ENCODE peak calls at places on chromosomes 1 and 21, in ten cellular contexts. P is A549; O is right lobe of liver; J is astrocyte; U is psoas muscle; A is right cardiac atrium; N is ascending aorta; G is cardiac muscle cell; L is CD4-positive, CD25-positive, alpha-beta regulatory T cell; T is suprapubic skin. Y is an unnamed sample.

GRCh38 chr1:25641931-25642611 is 25.5 kb downstream of the MAN1C1 start:
- DNase-seq in P (no peak), O (no peak), J (peak; percentile 47), U (no peak), A (peak; percentile 36), N (no peak), G (peak; percentile 76), L (no peak), T (no peak), Y (no peak)

GRCh38 chr21:16040601-16041000 is 310.8 kb downstream of the USP25 start:
- DNase-seq in P (no peak), O (no peak), J (peak; percentile 36), U (no peak), A (no peak), N (no peak), G (peak; percentile 8), L (no peak), T (no peak), Y (no peak)

GRCh38 chr1:74714429-74715362 is 18.2 kb downstream of the CRYZ start:
- DNase-seq in P (no peak), O (no peak), J (no peak), U (no peak), A (no peak), N (no peak), G (no peak), L (no peak), T (no peak), Y (no peak)

GRCh38 chr21:26437326-26438009 is 135.6 kb downstream of the CYYR1 start:
- DNase-seq in P (no peak), O (no peak), J (peak; percentile 47), U (no peak), A (no peak), N (no peak), G (no peak), L (no peak), T (no peak), Y (peak; percentile 53)

GRCh38 chr1:14997646-14998276 is 155.8 kb upstream of the TMEM51 start:
- DNase-seq in P (no peak), O (no peak), J (no peak), U (no peak), A (no peak), N (no peak), G (no peak), L (no peak), T (no peak), Y (no peak)

GRCh38 chr1:175221548-175222175 is 29.1 kb upstream of the KIAA0040 start:
- DNase-seq in P (no peak), O (no peak), J (peak; percentile 1), U (no peak), A (peak; percentile 58), N (no peak), G (peak; percentile 20), L (no peak), T (no peak), Y (peak; percentile 19)

GRCh38 chr1:13828454-13829151 is 128.6 kb downstream of the PRDM2 start:
- DNase-seq in P (peak; percentile 19), O (no peak), J (no peak), U (peak; percentile 67), A (no peak), N (no peak), G (peak; percentile 14), L (peak; percentile 42), T (no peak), Y (peak; percentile 40)

GRCh38 chr21:27206368-27206982 is 239.6 kb upstream of the ADAMTS5 start:
- DNase-seq in P (no peak), O (no peak), J (peak; percentile 22), U (no peak), A (no peak), N (no peak), G (no peak), L (no peak), T (no peak), Y (peak; percentile 51)

GRCh38 chr21:26490771-26491170 is 82.3 kb downstream of the CYYR1 start:
- DNase-seq in P (no peak), O (no peak), J (peak; percentile 36), U (no peak), A (no peak), N (no peak), G (no peak), L (no peak), T (no peak), Y (peak; percentile 47)

GRCh38 chr1:50841791-50842387 is 118.2 kb downstream of the FAF1 start:
- DNase-seq in P (no peak), O (no peak), J (peak; percentile 68), U (no peak), A (no peak), N (no peak), G (peak; percentile 56), L (no peak), T (no peak), Y (no peak)

GRCh38 chr1:155607708-155608107 is 2.3 kb upstream of the MSTO1 start:
- DNase-seq in P (no peak), O (no peak), J (no peak), U (no peak), A (no peak), N (no peak), G (no peak), L (no peak), T (peak; percentile 8), Y (no peak)

GRCh38 chr1:218568962-218569530 is 223.9 kb downstream of the TGFB2 start:
- DNase-seq in P (no peak), O (no peak), J (peak; percentile 81), U (no peak), A (no peak), N (no peak), G (no peak), L (no peak), T (no peak), Y (no peak)

GRCh38 chr1:199931666-199932377 is 95.7 kb upstream of the NR5A2 start:
- DNase-seq in P (no peak), O (no peak), J (no peak), U (no peak), A (no peak), N (no peak), G (peak; percentile 22), L (peak; percentile 64), T (no peak), Y (no peak)

GRCh38 chr1:24282491-24282890 is 36.7 kb upstream of the GRHL3 start:
- DNase-seq in P (no peak), O (no peak), J (no peak), U (no peak), A (no peak), N (no peak), G (no peak), L (no peak), T (no peak), Y (no peak)

GRCh38 chr1:108610073-108610472 is 50.2 kb downstream of the EEIG2 start:
- DNase-seq in P (no peak), O (no peak), J (peak; percentile 14), U (no peak), A (no peak), N (no peak), G (peak; percentile 32), L (no peak), T (no peak), Y (no peak)

GRCh38 chr1:219352961-219353651 is 179.4 kb downstream of the LYPLAL1 start:
- DNase-seq in P (no peak), O (no peak), J (no peak), U (no peak), A (no peak), N (no peak), G (no peak), L (no peak), T (no peak), Y (no peak)

GRCh38 chr1:244678687-244679086 is 25.8 kb downstream of the DESI2 start:
- DNase-seq in P (no peak), O (no peak), J (no peak), U (no peak), A (no peak), N (no peak), G (no peak), L (no peak), T (no peak), Y (no peak)

DNA sequence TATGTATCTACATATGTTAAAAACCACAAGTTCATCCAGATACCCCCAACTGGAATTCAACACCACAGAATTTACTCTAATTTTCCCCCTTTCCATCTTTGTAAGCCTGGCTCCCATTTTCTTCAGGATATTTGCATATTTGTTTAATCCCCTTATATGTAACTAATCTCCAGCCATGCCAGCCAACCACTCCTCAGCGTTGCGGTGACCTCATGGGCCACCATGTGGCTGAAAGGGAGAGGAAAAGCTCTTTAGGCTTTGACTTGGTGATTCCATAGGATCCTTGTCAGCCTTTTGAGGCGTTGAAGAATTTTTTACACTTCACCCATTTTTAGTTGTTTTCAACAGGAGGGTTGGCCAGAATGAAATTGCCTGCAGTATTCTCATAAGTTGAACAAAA is 10.0 kb downstream of the CLDN19 start:
- DNase-seq in P (no peak), O (no peak), J (no peak), U (no peak), A (no peak), N (no peak), G (no peak), L (no peak), T (peak; percentile 17), Y (no peak)
- H3K4me1 ChIP-seq in P (peaks cover 3% of the 10 kb centered on the region), O (no peaks in the 10 kb centered on the region), J (no peaks in the 10 kb centered on the region), U (no peaks in the 10 kb centered on the region), A (no peaks in the 10 kb centered on the region), N (no peaks in the 10 kb centered on the region), G (no peaks in the 10 kb centered on the region), L (no peaks in the 10 kb centered on the region), T (peaks cover 7% of the 10 kb centered on the region), Y (peaks cover 4% of the 10 kb centered on the region)

GRCh38 chr1:248127653-248128052 is 17.3 kb upstream of the OR2M5 start:
- DNase-seq in P (no peak), O (no peak), J (no peak), U (no peak), A (no peak), N (no peak), G (no peak), L (no peak), T (no peak), Y (no peak)
- H3K9me3 ChIP-seq in P (peaks cover 3% of the 10 kb centered on the region), O (no peaks in the 10 kb centered on the region), J (peaks cover 11% of the 10 kb centered on the region), U (no peaks in the 10 kb centered on the region), A (no peaks in the 10 kb centered on the region), N (no peaks in the 10 kb centered on the region), G (no peaks in the 10 kb centered on the region), L (no peaks in the 10 kb centered on the region), T (peaks cover 12% of the 10 kb centered on the region), Y (no peaks in the 10 kb centered on the region)

GRCh38 chr21:45379171-45379900 is 25.6 kb upstream of the COL18A1 start:
- DNase-seq in P (no peak), O (peak; percentile 38), J (no peak), U (peak; percentile 24), A (peak; percentile 43), N (no peak), G (no peak), L (no peak), T (peak; percentile 41), Y (peak; percentile 2)
- H3K27ac ChIP-seq in P (no peak overlapping the region), O (no peak overlapping the region), J (no peak overlapping the region), U (no peak overlapping the region), A (no peak overlapping the region), N (no peak overlapping the region), G (no peak overlapping the region), L (no peak overlapping the region), T (no peak overlapping the region), Y (no peak overlapping the region)

DNA sequence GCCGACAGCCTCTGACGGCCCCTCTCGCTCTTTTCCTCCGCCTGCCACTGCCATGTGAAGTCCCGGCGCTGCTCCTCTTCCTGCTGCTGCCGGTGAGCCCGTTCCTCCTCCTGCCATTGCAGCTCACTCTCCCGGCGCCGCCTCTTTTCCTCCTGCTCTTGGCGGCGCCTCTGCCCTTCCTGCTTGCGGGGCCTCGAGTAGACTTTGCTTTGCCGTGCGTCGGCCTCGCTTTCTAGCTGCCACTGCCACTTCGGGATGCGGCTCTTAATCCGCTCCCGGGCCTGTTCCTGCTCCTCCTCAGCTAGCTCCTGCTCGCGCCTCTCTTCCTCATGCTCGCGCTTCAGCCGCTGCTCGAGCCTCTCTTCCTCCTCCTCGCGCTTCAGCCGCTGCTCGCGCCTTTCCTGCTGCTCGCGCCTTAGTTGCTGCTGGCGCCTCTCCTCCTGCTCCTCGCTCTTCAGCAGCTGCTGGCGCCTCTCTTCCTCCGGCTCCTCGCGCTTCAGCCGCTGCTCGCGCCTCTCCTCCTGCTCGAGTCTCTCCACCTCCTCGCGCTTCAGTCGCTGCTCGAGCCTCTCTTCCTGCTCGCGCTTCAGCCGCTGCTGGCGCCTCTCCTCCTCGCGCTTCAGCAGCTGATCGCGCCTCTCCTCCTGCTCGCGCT is 4.3 kb downstream of the TCHH start:
- DNase-seq in P (peak; percentile 24), O (peak; percentile 57), J (peak; percentile 55), U (no peak), A (peak; percentile 66), N (no peak), G (peak; percentile 61), L (peak; percentile 61), T (peak; percentile 61), Y (no peak)
- H3K4me1 ChIP-seq in P (peaks cover 28% of the 10 kb centered on the region), O (peaks cover 5% of the 10 kb centered on the region), J (peaks cover 22% of the 10 kb centered on the region), U (no peaks in the 10 kb centered on the region), A (peaks cover 19% of the 10 kb centered on the region), N (peaks cover 17% of the 10 kb centered on the region), G (no peaks in the 10 kb centered on the region), L (peaks cover 37% of the 10 kb centered on the region), T (peaks cover 47% of the 10 kb centered on the region), Y (no peaks in the 10 kb centered on the region)

Y was measured in SJCRH30.